ENCODE peak calls at places on chromosomes 6 and 20, in six cellular contexts. Q is epithelial cell of esophagus, O is AG09309, K is IMR-90, X is endothelial cell of umbilical vein, H is fibroblast of lung. T is an unnamed sample.

GRCh38 chr20:53919886-53920285 is 150.5 kb downstream of the BCAS1 start:
- DNase-seq in X (no peak), Q (no peak), O (no peak), H (no peak), K (no peak), T (no peak)

GRCh38 chr6:139920027-139920851 is 545.8 kb upstream of the CITED2 start:
- DNase-seq in Q (no peak), H (no peak), O (no peak), K (no peak), X (no peak), T (no peak)

GRCh38 chr6:81293896-81294295 is 458.6 kb downstream of the TENT5A start:
- DNase-seq in O (no peak), H (no peak), Q (peak; percentile 4), K (no peak), X (no peak), T (no peak)

GRCh38 chr6:32173051-32173727 is 2.7 kb downstream of the AGPAT1 start:
- DNase-seq in K (no peak), H (no peak), Q (no peak), X (no peak), O (no peak), T (no peak)

GRCh38 chr20:50691585-50692552 is 527 bp upstream of the RIPOR3 start:
- DNase-seq in O (no peak), H (peak; percentile 59), X (no peak), K (peak; percentile 69), Q (peak; percentile 69), T (no peak)

GRCh38 chr20:21698494-21699215 is 6.8 kb upstream of the PAX1 start:
- DNase-seq in Q (no peak), H (no peak), X (no peak), K (no peak), O (no peak), T (no peak)

GRCh38 chr20:49478266-49478665 is 4.2 kb downstream of the KCNB1 start:
- DNase-seq in O (no peak), X (no peak), K (no peak), Q (no peak), H (no peak), T (no peak)

GRCh38 chr6:33116881-33117711 is 41.3 kb downstream of the HLA-DPB1 start:
- DNase-seq in Q (peak; percentile 11), X (no peak), H (no peak), K (no peak), O (no peak), T (no peak)

GRCh38 chr6:107638493-107638892 is 148.6 kb downstream of the SOBP start:
- DNase-seq in H (no peak), Q (no peak), X (no peak), O (no peak), K (no peak), T (no peak)

GRCh38 chr6:122165014-122165413 is 234.4 kb upstream of the HSF2 start:
- DNase-seq in H (no peak), Q (no peak), K (no peak), X (no peak), O (no peak), T (no peak)

GRCh38 chr6:106750146-106750900 is 120.9 kb downstream of the QRSL1 start:
- DNase-seq in X (no peak), H (no peak), O (no peak), Q (peak; percentile 66), K (no peak), T (no peak)

GRCh38 chr6:117840541-117840983 is 66.5 kb upstream of the SLC35F1 start:
- DNase-seq in K (peak; percentile 36), X (peak; percentile 41), H (peak; percentile 45), O (no peak), Q (peak; percentile 67), T (no peak)

GRCh38 chr6:30820196-30820595 is 64.1 kb upstream of the DDR1 start:
- DNase-seq in O (peak; percentile 75), H (peak; percentile 88), X (peak; percentile 69), K (peak; percentile 80), Q (peak; percentile 94), T (no peak)

GRCh38 chr6:129635396-129636164 is 74.4 kb downstream of the ARHGAP18 start:
- DNase-seq in Q (no peak), H (peak; percentile 87), K (peak; percentile 81), X (peak; percentile 84), O (no peak), T (no peak)

GRCh38 chr6:109381007-109381746 is 1.1 kb downstream of the CD164 start:
- DNase-seq in Q (no peak), O (no peak), K (peak; percentile 20), X (peak; percentile 61), H (peak; percentile 39), T (no peak)

GRCh38 chr6:84462697-84463096 is 235.3 kb upstream of the CEP162 start:
- DNase-seq in H (peak; percentile 54), O (peak; percentile 42), K (peak; percentile 17), Q (peak; percentile 23), X (peak; percentile 63), T (no peak)

GRCh38 chr6:1614767-1615650 is 5.3 kb downstream of the FOXC1 start:
- DNase-seq in O (no peak), K (no peak), Q (peak; percentile 48), H (no peak), X (peak; percentile 65), T (peak; percentile 47)

GRCh38 chr20:25623225-25623735 is 534 bp downstream of the NANP start:
- DNase-seq in Q (no peak), O (no peak), K (peak; percentile 24), H (no peak), X (no peak), T (no peak)

GRCh38 chr6:29907637-29908340 is 34.5 kb upstream of the HLA-A start:
- DNase-seq in Q (no peak), H (no peak), X (no peak), K (no peak), O (no peak), T (no peak)

GRCh38 chr6:26230336-26230735 is 134.7 kb upstream of the BTN3A2 start:
- DNase-seq in O (no peak), K (no peak), H (no peak), X (no peak), Q (no peak), T (no peak)

GRCh38 chr6:170108456-170108855 is 182.4 kb downstream of the DLL1 start:
- DNase-seq in K (no peak), H (no peak), Q (no peak), X (no peak), O (no peak), T (no peak)

GRCh38 chr20:46828471-46828870 is 66.2 kb upstream of the EYA2 start:
- DNase-seq in H (peak; percentile 58), K (peak; percentile 88), O (peak; percentile 47), X (no peak), Q (peak; percentile 45), T (no peak)

GRCh38 chr20:14344746-14345145 is 7.3 kb upstream of the FLRT3 start:
- DNase-seq in H (no peak), O (no peak), K (no peak), X (no peak), Q (no peak), T (no peak)

GRCh38 chr6:11785449-11785951 is 6.9 kb upstream of the ADTRP start:
- DNase-seq in Q (peak; percentile 83), K (no peak), H (no peak), O (no peak), X (no peak), T (no peak)

GRCh38 chr6:100176951-100177710 is 183.1 kb upstream of the MCHR2 start:
- DNase-seq in Q (no peak), H (no peak), O (no peak), X (no peak), K (no peak), T (no peak)

GRCh38 chr6:157946865-157947532 is 34.7 kb upstream of the SYNJ2 start:
- DNase-seq in K (peak; percentile 10), Q (no peak), O (no peak), X (no peak), H (peak; percentile 28), T (no peak)

GRCh38 chr6:129006685-129007514 is 124.0 kb downstream of the LAMA2 start:
- DNase-seq in K (peak; percentile 1), H (no peak), Q (no peak), O (no peak), X (no peak), T (no peak)

GRCh38 chr6:4021862-4022715 is 56.8 kb downstream of the FAM217A start:
- DNase-seq in H (no peak), X (peak; percentile 35), Q (peak; percentile 22), O (no peak), K (no peak), T (no peak)
- TF ChIP-seq CTCF in H (no peak), X (no peak), Q (no peak), O (no peak), K (no peak), T (no peak)

GRCh38 chr6:161549977-161550655 is 276.3 kb upstream of the AGPAT4 start:
- DNase-seq in X (no peak), O (no peak), Q (peak; percentile 15), H (no peak), K (no peak), T (no peak)
- TF ChIP-seq CTCF in X (no peak), O (no peak), Q (no peak), H (no peak), K (no peak), T (no peak)

GRCh38 chr20:34475979-34476736 is 40.1 kb upstream of the DYNLRB1 start:
- DNase-seq in H (peak; percentile 25), X (peak; percentile 51), O (no peak), Q (peak; percentile 21), K (peak; percentile 21), T (peak; percentile 45)
- TF ChIP-seq CTCF in H (peak; percentile 49), X (peak; percentile 54), O (peak; percentile 45), Q (peak; percentile 27), K (peak; percentile 74), T (no peak)

GRCh38 chr6:35728663-35729348 is 8.0 kb upstream of the ARMC12 start:
- DNase-seq in K (no peak), X (no peak), Q (peak; percentile 70), H (no peak), O (no peak), T (no peak)
- TF ChIP-seq CTCF in K (no peak), X (no peak), Q (no peak), H (no peak), O (no peak), T (no peak)

GRCh38 chr20:51767018-51767866 is 948 bp downstream of the ATP9A start:
- DNase-seq in O (no peak), K (no peak), Q (peak; percentile 86), H (peak; percentile 25), X (peak; percentile 42), T (peak; percentile 17)
- TF ChIP-seq CTCF in O (peak; percentile 39), K (peak; percentile 30), Q (peak; percentile 32), H (peak; percentile 34), X (peak; percentile 65), T (no peak)